ENCODE peak calls at places on chromosomes 11 and 22, in six cellular contexts. D is heart right ventricle; V is sigmoid colon; Q is CD4-positive, alpha-beta memory T cell; S is testis; J is transverse colon. E is an unnamed sample.

GRCh38 chr11:28026634-28027290 is 81.2 kb downstream of the KIF18A start:
- DNase-seq in S (no peak), D (no peak), V (no peak), J (no peak), Q (no peak), E (no peak)

GRCh38 chr11:70415176-70415575 is 16.8 kb downstream of the CTTN start:
- DNase-seq in J (no peak), Q (no peak), S (no peak), V (no peak), D (no peak), E (no peak)

GRCh38 chr11:5420993-5421392 is 918 bp upstream of the OR51Q1 start:
- DNase-seq in V (no peak), J (no peak), Q (no peak), D (no peak), S (no peak), E (no peak)

GRCh38 chr22:45207533-45207932 is 33.2 kb downstream of the KIAA0930 start:
- DNase-seq in V (peak; percentile 46), J (no peak), S (no peak), Q (no peak), D (no peak), E (no peak)

GRCh38 chr11:113732092-113732491 is 26.0 kb upstream of the TMPRSS5 start:
- DNase-seq in V (no peak), Q (no peak), J (no peak), D (no peak), S (peak; percentile 23), E (no peak)

GRCh38 chr22:32617271-32617670 is 142.7 kb downstream of the FBXO7 start:
- DNase-seq in Q (no peak), V (no peak), D (no peak), J (no peak), S (no peak), E (no peak)

GRCh38 chr11:71429701-71430100 is 18.5 kb downstream of the DHCR7 start:
- DNase-seq in Q (no peak), D (no peak), V (no peak), J (no peak), S (no peak), E (no peak)

GRCh38 chr11:13831707-13832106 is 130.8 kb upstream of the SPON1 start:
- DNase-seq in D (no peak), S (no peak), V (no peak), Q (no peak), J (no peak), E (peak; percentile 75)

GRCh38 chr11:33634291-33634834 is 66.3 kb downstream of the C11orf91 start:
- DNase-seq in D (no peak), Q (no peak), V (no peak), J (no peak), S (no peak), E (no peak)

GRCh38 chr11:130634981-130635473 is 186.6 kb downstream of the ADAMTS15 start:
- DNase-seq in S (peak; percentile 56), V (no peak), J (no peak), D (no peak), Q (no peak), E (no peak)

GRCh38 chr11:72970557-72971118 is 156.4 kb downstream of the ATG16L2 start:
- DNase-seq in J (no peak), V (no peak), D (no peak), S (no peak), Q (no peak), E (no peak)

GRCh38 chr11:120224872-120225371 is 14.1 kb downstream of the OAF start:
- DNase-seq in S (no peak), V (no peak), J (no peak), D (peak; percentile 47), Q (no peak), E (no peak)

GRCh38 chr11:120227228-120227852 is 12.6 kb upstream of the POU2F3 start:
- DNase-seq in D (no peak), S (no peak), V (peak; percentile 56), Q (no peak), J (no peak), E (no peak)

GRCh38 chr11:120226714-120227113 is 13.2 kb upstream of the POU2F3 start:
- DNase-seq in J (no peak), S (no peak), Q (no peak), V (no peak), D (no peak), E (no peak)

GRCh38 chr11:120225372-120225909 is 14.5 kb upstream of the POU2F3 start:
- DNase-seq in D (no peak), S (no peak), J (no peak), V (peak; percentile 79), Q (no peak), E (no peak)

DNA sequence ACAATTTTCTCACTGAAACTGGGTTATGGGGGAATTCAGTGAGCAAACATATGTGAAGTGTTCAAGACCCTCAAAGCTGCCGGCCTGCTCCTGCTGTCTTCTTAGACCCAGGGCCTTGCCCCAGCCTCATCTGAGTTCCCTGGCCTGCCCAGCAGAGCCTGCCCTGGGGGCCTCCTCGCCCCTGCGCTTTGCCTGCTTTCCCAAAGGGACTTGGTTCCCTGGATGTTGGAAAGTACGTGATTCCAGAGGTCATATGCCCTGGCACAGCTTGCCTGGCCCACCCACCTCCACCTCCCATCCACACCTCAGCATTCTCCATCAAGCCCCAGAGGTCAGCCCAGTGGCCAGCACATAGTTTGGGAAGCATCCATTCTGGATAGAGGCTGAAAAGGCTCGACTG is 13.7 kb upstream of the POU2F3 start:
- DNase-seq in V (no peak), J (no peak), Q (no peak), S (no peak), D (no peak), E (no peak)
- H3K27ac ChIP-seq in V (peak overlapping the region; percentile 57), J (no peak overlapping the region), Q (no peak overlapping the region), S (no peak overlapping the region), D (no peak overlapping the region), E (peak overlapping the region; percentile 64)

GRCh38 chr11:50247309-50247874 is 214.7 kb downstream of the OR4C45 start:
- DNase-seq in J (no peak), Q (no peak), V (peak; percentile 56), S (no peak), D (no peak), E (no peak)
- H3K27ac ChIP-seq in J (no peak overlapping the region), Q (no peak overlapping the region), V (no peak overlapping the region), S (no peak overlapping the region), D (no peak overlapping the region), E (no peak overlapping the region)

GRCh38 chr22:27724706-27725105 is 76.8 kb downstream of the MN1 start:
- DNase-seq in Q (no peak), S (no peak), J (no peak), D (no peak), V (no peak), E (no peak)

GRCh38 chr22:27726726-27727449 is 74.7 kb downstream of the MN1 start:
- DNase-seq in S (peak; percentile 60), Q (no peak), J (peak; percentile 28), D (peak; percentile 79), V (peak; percentile 75), E (no peak)

GRCh38 chr22:27726344-27726725 is 75.2 kb downstream of the MN1 start:
- DNase-seq in J (no peak), S (no peak), D (peak; percentile 68), V (no peak), Q (no peak), E (no peak)

GRCh38 chr22:27730649-27731433 is 70.7 kb downstream of the MN1 start:
- DNase-seq in J (no peak), V (peak; percentile 25), Q (no peak), S (no peak), D (no peak), E (no peak)

DNA sequence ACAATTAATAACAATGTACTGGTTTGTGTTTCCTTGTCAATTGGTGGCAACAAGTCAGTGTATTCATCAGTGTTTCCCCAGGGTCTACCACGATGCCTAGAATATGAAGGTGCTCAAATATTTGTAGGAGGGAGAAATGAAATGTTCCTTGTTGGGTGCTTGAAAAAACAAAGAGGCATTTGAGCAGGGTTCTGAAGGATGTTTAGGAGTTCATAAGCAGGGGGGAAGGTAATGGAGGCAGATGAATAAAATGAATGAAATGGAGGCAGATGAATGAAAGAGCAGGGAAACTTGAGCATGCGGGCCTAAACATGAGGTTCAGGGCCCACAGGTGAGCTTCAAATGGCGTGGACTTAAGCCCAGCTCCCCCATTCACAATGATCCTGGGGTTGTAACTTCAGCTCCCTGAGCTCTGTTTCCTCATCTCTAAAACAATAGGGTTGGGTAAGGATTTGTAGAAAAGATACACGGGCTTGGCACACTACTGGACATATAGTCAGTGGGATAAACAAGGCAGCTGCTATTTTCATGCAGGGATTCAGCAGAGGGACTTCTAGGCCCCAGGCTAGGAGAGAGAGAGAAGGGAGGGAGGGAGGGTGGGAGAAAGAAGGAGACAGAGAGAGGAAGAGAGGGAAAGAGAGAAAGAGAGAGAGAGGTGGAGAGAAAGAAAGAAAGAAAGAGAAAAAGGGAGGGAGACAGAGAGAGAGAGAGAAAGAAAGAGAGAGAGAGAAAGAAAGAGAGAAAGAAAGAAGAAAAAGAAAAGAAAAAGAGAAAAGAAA is 73.7 kb downstream of the MN1 start:
- DNase-seq in J (no peak), S (no peak), Q (no peak), D (no peak), V (no peak), E (no peak)
- H3K27ac ChIP-seq in J (no peak overlapping the region), S (no peak overlapping the region), Q (no peak overlapping the region), D (peak overlapping the region; percentile 86), V (peak overlapping the region; percentile 44), E (peak overlapping the region; percentile 63)

DNA sequence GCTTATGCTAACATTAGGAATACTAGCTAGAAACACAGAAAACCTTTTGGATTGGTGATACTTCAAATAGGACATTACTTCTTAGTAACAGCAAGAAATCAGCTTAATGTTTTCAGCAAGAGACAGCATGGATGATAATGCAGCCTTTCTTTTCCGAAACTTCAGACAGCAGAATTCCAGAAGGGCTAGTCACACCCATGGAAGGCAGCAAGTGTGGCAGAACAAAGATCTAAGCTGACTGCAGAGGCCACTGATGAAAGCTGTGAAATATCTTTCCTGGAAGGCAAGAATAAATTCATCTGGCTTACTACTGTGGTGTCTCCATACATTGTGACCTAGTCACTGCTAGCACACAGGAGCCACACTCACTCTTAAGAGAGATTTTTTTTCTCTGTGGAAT is 100.3 kb downstream of the CCDC83 start:
- DNase-seq in V (no peak), D (no peak), Q (no peak), J (no peak), S (no peak), E (no peak)
- H3K27ac ChIP-seq in V (peak overlapping the region; percentile 69), D (peak overlapping the region; percentile 9), Q (no peak overlapping the region), J (peak overlapping the region; percentile 38), S (peak overlapping the region; percentile 73), E (peak overlapping the region; percentile 60)

DNA sequence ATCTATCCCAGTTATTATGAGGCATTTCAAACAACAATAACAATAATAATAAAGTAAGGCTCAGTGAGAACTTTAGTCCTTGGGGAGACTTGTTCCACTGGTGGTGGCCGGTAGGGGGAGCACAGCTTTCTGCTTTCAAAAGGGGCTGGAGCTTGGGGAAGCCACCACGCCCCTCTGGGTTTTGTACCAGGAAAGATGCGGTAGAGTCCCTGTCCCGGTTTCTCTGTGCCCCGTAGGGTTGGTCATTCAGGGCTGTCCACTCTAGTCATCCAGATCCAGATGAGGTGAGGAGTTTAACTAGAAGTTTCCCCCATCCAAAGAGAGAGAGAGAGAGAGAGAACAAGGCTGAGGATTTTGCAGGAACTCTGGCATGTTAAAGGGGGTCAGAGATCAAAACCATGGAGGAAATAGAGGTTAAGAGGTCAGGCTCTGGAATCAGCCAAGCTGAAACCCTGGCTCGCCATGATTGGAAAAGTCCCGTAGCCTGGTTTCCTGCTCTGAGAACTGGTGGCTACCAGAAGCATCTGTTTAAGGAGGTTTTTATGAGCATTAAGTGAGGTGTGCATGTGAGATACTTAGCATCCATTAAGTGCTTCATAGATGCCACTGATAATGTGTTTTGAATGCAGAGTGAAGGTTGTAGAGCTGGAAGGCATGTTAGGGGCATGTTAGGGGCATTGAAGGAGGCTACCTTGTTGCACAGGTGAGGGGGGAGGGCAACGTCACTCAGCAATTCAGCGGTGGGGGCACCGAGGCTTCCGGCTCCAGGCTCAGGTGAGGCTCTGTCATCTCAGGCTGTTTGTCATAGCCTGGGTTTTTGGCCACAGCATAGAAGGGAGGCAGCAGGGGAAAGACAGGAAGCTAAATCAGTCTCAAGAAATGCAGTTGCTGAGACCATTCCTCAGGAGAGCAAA is 298.7 kb downstream of the NTM start:
- DNase-seq in S (peak; percentile 47), J (peak; percentile 25), D (no peak), Q (no peak), V (peak; percentile 61), E (no peak)
- H3K27ac ChIP-seq in S (no peak overlapping the region), J (no peak overlapping the region), D (no peak overlapping the region), Q (no peak overlapping the region), V (no peak overlapping the region), E (no peak overlapping the region)

E was measured in esophagus muscularis mucosa.